ENCODE peak calls at places on chromosomes 5 and 9, in ten cellular contexts. V is A673, S is GDM1, H is heart right ventricle, Z is GM13977, I is ecto neural progenitor cell, C is PC-3, L is uterus, N is AG08396, A is tibial artery. X is an unnamed sample.

GRCh38 chr9:4486176-4486575 is 4.1 kb upstream of the SLC1A1 start:
- DNase-seq in V (no peak), S (no peak), H (no peak), Z (peak; percentile 31), I (no peak), C (no peak), L (no peak), N (no peak), A (no peak), X (no peak)

GRCh38 chr9:121098567-121099198 is 23.9 kb downstream of the CNTRL start:
- DNase-seq in V (no peak), S (no peak), H (no peak), Z (no peak), I (no peak), C (no peak), L (no peak), N (no peak), A (no peak), X (no peak)

GRCh38 chr9:109108318-109108717 is 11.4 kb downstream of the TMEM245 start:
- DNase-seq in V (no peak), S (no peak), H (no peak), Z (no peak), I (no peak), C (peak; percentile 23), L (no peak), N (no peak), A (no peak), X (no peak)

GRCh38 chr5:93224624-93225023 is 356.4 kb downstream of the NR2F1-AS1 start:
- DNase-seq in V (no peak), S (no peak), H (no peak), Z (no peak), I (no peak), C (no peak), L (no peak), N (no peak), A (no peak), X (no peak)

GRCh38 chr5:73130811-73131210 is 10.4 kb downstream of the TMEM171 start:
- DNase-seq in V (no peak), S (no peak), H (no peak), Z (no peak), I (no peak), C (no peak), L (no peak), N (no peak), A (no peak), X (no peak)

GRCh38 chr5:79924936-79925893 is 65.8 kb downstream of the MTX3 start:
- DNase-seq in V (peak; percentile 18), S (no peak), H (no peak), Z (no peak), I (no peak), C (peak; percentile 43), L (no peak), N (peak; percentile 43), A (no peak), X (no peak)

GRCh38 chr5:55440188-55440646 is 94.5 kb downstream of the PLPP1 start:
- DNase-seq in V (peak; percentile 39), S (no peak), H (no peak), Z (no peak), I (no peak), C (no peak), L (peak; percentile 42), N (no peak), A (no peak), X (no peak)

GRCh38 chr5:98519530-98519929 is 253.9 kb upstream of the RGMB start:
- DNase-seq in V (no peak), S (no peak), H (no peak), Z (no peak), I (no peak), C (no peak), L (no peak), N (no peak), A (no peak), X (no peak)

GRCh38 chr9:69549310-69550202 is 122.6 kb downstream of the APBA1 start:
- DNase-seq in V (peak; percentile 58), S (no peak), H (no peak), Z (peak; percentile 40), I (no peak), C (peak; percentile 59), L (no peak), N (peak; percentile 61), A (no peak), X (no peak)

GRCh38 chr9:123127512-123128075 is 94.1 kb downstream of the GPR21 start:
- DNase-seq in V (no peak), S (no peak), H (no peak), Z (no peak), I (no peak), C (no peak), L (no peak), N (no peak), A (no peak), X (no peak)

GRCh38 chr5:40503438-40503837 is 176.3 kb upstream of the PTGER4 start:
- DNase-seq in V (no peak), S (no peak), H (no peak), Z (no peak), I (no peak), C (peak; percentile 88), L (no peak), N (no peak), A (no peak), X (no peak)

GRCh38 chr9:13941686-13942085 is 372.3 kb downstream of the NFIB start:
- DNase-seq in V (no peak), S (no peak), H (no peak), Z (no peak), I (no peak), C (peak; percentile 37), L (no peak), N (no peak), A (no peak), X (no peak)

GRCh38 chr9:120348951-120349429 is 231.0 kb downstream of the CDK5RAP2 start:
- DNase-seq in V (peak; percentile 55), S (peak; percentile 8), H (peak; percentile 25), Z (peak; percentile 61), I (peak; percentile 81), C (peak; percentile 54), L (no peak), N (peak; percentile 78), A (no peak), X (no peak)

GRCh38 chr5:177195307-177195952 is 61.9 kb downstream of the NSD1 start:
- DNase-seq in V (no peak), S (no peak), H (no peak), Z (no peak), I (no peak), C (no peak), L (no peak), N (no peak), A (no peak), X (peak; percentile 46)

GRCh38 chr5:76175821-76176403 is 92.7 kb downstream of the SV2C start:
- DNase-seq in V (no peak), S (no peak), H (no peak), Z (peak; percentile 73), I (no peak), C (no peak), L (no peak), N (no peak), A (no peak), X (no peak)

GRCh38 chr9:116979461-116979860 is 292.4 kb downstream of the TRIM32 start:
- DNase-seq in V (no peak), S (no peak), H (no peak), Z (no peak), I (no peak), C (peak; percentile 54), L (no peak), N (no peak), A (no peak), X (no peak)

GRCh38 chr5:120062515-120062917 is 401.6 kb upstream of the PRR16 start:
- DNase-seq in V (no peak), S (no peak), H (no peak), Z (no peak), I (no peak), C (peak; percentile 13), L (no peak), N (no peak), A (no peak), X (no peak)

GRCh38 chr5:93904917-93905316 is 163.5 kb upstream of the POU5F2 start:
- DNase-seq in V (no peak), S (no peak), H (no peak), Z (no peak), I (no peak), C (no peak), L (no peak), N (no peak), A (no peak), X (no peak)

GRCh38 chr5:135208555-135209494 is 174.8 kb upstream of the PITX1 start:
- DNase-seq in V (peak; percentile 39), S (no peak), H (no peak), Z (no peak), I (peak; percentile 41), C (peak; percentile 87), L (peak; percentile 57), N (peak; percentile 88), A (peak; percentile 55), X (peak; percentile 81)

GRCh38 chr5:93252165-93252564 is 328.9 kb downstream of the NR2F1-AS1 start:
- DNase-seq in V (no peak), S (no peak), H (no peak), Z (no peak), I (no peak), C (no peak), L (no peak), N (no peak), A (no peak), X (no peak)

GRCh38 chr5:167261309-167262100 is 1029.9 kb upstream of the WWC1 start:
- DNase-seq in V (peak; percentile 42), S (no peak), H (no peak), Z (peak; percentile 6), I (no peak), C (no peak), L (no peak), N (no peak), A (no peak), X (no peak)

GRCh38 chr5:58094031-58094430 is 365.9 kb downstream of the PLK2 start:
- DNase-seq in V (no peak), S (peak; percentile 57), H (no peak), Z (no peak), I (no peak), C (peak; percentile 95), L (no peak), N (no peak), A (no peak), X (no peak)

GRCh38 chr5:83058718-83059117 is 18.5 kb downstream of the TMEM167A start:
- DNase-seq in V (no peak), S (no peak), H (no peak), Z (no peak), I (no peak), C (no peak), L (no peak), N (no peak), A (no peak), X (no peak)

GRCh38 chr9:98516205-98516896 is 192.4 kb downstream of the GABBR2 start:
- DNase-seq in V (no peak), S (no peak), H (no peak), Z (no peak), I (no peak), C (no peak), L (no peak), N (no peak), A (no peak), X (peak; percentile 73)

GRCh38 chr5:53366245-53366644 is 114.2 kb upstream of the FST start:
- DNase-seq in V (no peak), S (no peak), H (no peak), Z (no peak), I (no peak), C (peak; percentile 86), L (no peak), N (no peak), A (no peak), X (no peak)

GRCh38 chr5:74641014-74641777 is 668 bp upstream of the ENC1 start:
- DNase-seq in V (peak; percentile 81), S (peak; percentile 23), H (peak; percentile 78), Z (peak; percentile 29), I (peak; percentile 87), C (peak; percentile 89), L (peak; percentile 60), N (peak; percentile 67), A (peak; percentile 72), X (peak; percentile 88)

GRCh38 chr5:115588640-115589039 is 13.6 kb downstream of the TICAM2 start:
- DNase-seq in V (no peak), S (no peak), H (no peak), Z (no peak), I (no peak), C (no peak), L (no peak), N (no peak), A (no peak), X (no peak)

GRCh38 chr5:126516852-126517251 is 78.2 kb downstream of the ALDH7A1 start:
- DNase-seq in V (no peak), S (no peak), H (no peak), Z (no peak), I (no peak), C (no peak), L (no peak), N (no peak), A (no peak), X (no peak)

X was measured in osteocyte.